ENCODE peak calls at places on chromosome 17, in four cellular contexts. Z, E, X and J are unnamed samples.

GRCh38 chr17:74369221-74369620 is 1.9 kb downstream of the GPR142 start:
- DNase-seq in Z (peak), E (no peak), X (peak), J (no peak)

GRCh38 chr17:76957600-76958464 is 89.6 kb downstream of the MGAT5B start:
- DNase-seq in Z (no peak), E (no peak), X (no peak), J (no peak)

GRCh38 chr17:20096430-20096829 is 87.3 kb downstream of the SPECC1 start:
- DNase-seq in Z (no peak), E (no peak), X (no peak), J (no peak)

GRCh38 chr17:19533718-19534561 is at the start of gene SLC47A1:
- DNase-seq in Z (no peak), E (no peak), X (peak), J (no peak)

GRCh38 chr17:62966426-62967110 is 533 bp downstream of the TANC2 start:
- DNase-seq in Z (no peak), E (no peak), X (peak), J (no peak)

GRCh38 chr17:39615434-39615833 is 7.7 kb upstream of the NEUROD2 start:
- DNase-seq in Z (no peak), E (no peak), X (no peak), J (no peak)

GRCh38 chr17:65294184-65294719 is 157.1 kb downstream of the RGS9 start:
- DNase-seq in Z (peak), E (no peak), X (peak), J (no peak)

GRCh38 chr17:73281926-73282325 is 20.2 kb upstream of the CPSF4L start:
- DNase-seq in Z (peak), E (no peak), X (no peak), J (no peak)

GRCh38 chr17:60390881-60391418 is 983 bp downstream of the USP32 start:
- DNase-seq in Z (no peak), E (no peak), X (peak), J (no peak)

GRCh38 chr17:6474906-6475305 is 30.7 kb downstream of the PIMREG start:
- DNase-seq in Z (no peak), E (no peak), X (no peak), J (no peak)

GRCh38 chr17:74903671-74904070 is 10.2 kb upstream of the FADS6 start:
- DNase-seq in Z (no peak), E (no peak), X (no peak), J (no peak)

GRCh38 chr17:77569846-77570564 is 388.5 kb upstream of the TNRC6C start:
- DNase-seq in Z (no peak), E (no peak), X (no peak), J (no peak)

GRCh38 chr17:73693016-73693545 is 48.8 kb upstream of the SDK2 start:
- DNase-seq in Z (no peak), E (no peak), X (no peak), J (no peak)

GRCh38 chr17:82121660-82122629 is 23.9 kb upstream of the FASN start:
- DNase-seq in Z (no peak), E (no peak), X (no peak), J (no peak)

GRCh38 chr17:2705263-2705662 is 6.3 kb downstream of the CLUH start:
- DNase-seq in Z (no peak), E (no peak), X (no peak), J (no peak)

GRCh38 chr17:31074772-31075538 is 19.8 kb upstream of the NF1 start:
- DNase-seq in Z (no peak), E (no peak), X (no peak), J (peak)